ENCODE peak calls at places on chromosomes 1 and 21, in nine cellular contexts. M, A, E, Q, K, I, D, C and J are unnamed samples.

GRCh38 chr1:231460614-231461013 is 38.5 kb upstream of the EGLN1 start:
- DNase-seq in M (no peak), A (no peak), E (no peak), Q (no peak), K (no peak), I (no peak), D (peak), C (peak), J (peak)

GRCh38 chr1:247360991-247361721 is 29.5 kb upstream of the ZNF496 start:
- DNase-seq in M (no peak), A (no peak), E (no peak), Q (no peak), K (no peak), I (peak), D (no peak), C (no peak), J (peak)

GRCh38 chr21:33296156-33296555 is 28.6 kb upstream of the IFNAR1 start:
- DNase-seq in M (no peak), A (no peak), E (no peak), Q (no peak), K (no peak), I (no peak), D (no peak), C (no peak), J (no peak)

GRCh38 chr1:87833158-87833557 is 504.5 kb downstream of the LMO4 start:
- DNase-seq in M (no peak), A (no peak), E (no peak), Q (no peak), K (no peak), I (no peak), D (no peak), C (no peak), J (no peak)

GRCh38 chr1:183543619-183544204 is 46.5 kb downstream of the NCF2 start:
- DNase-seq in M (peak), A (peak), E (no peak), Q (peak), K (peak), I (no peak), D (peak), C (peak), J (no peak)

GRCh38 chr21:26842976-26843911 is 2.0 kb downstream of the ADAMTS1 start:
- DNase-seq in M (peak), A (peak), E (peak), Q (peak), K (peak), I (peak), D (no peak), C (no peak), J (peak)

GRCh38 chr1:174005032-174005431 is 17.1 kb downstream of the RC3H1 start:
- DNase-seq in M (no peak), A (no peak), E (no peak), Q (no peak), K (peak), I (no peak), D (no peak), C (peak), J (no peak)

GRCh38 chr1:22420456-22421053 is 31.1 kb upstream of the ZBTB40 start:
- DNase-seq in M (peak), A (no peak), E (peak), Q (peak), K (peak), I (peak), D (peak), C (no peak), J (peak)

GRCh38 chr21:44947930-44948331 is 8.1 kb downstream of the SLX9 start:
- DNase-seq in M (no peak), A (no peak), E (no peak), Q (no peak), K (no peak), I (peak), D (no peak), C (no peak), J (no peak)

GRCh38 chr1:219732814-219733491 is 120.0 kb upstream of the ZC3H11B start:
- DNase-seq in M (no peak), A (no peak), E (no peak), Q (no peak), K (no peak), I (no peak), D (no peak), C (no peak), J (no peak)

GRCh38 chr21:41119901-41120300 is 48.1 kb upstream of the BACE2 start:
- DNase-seq in M (no peak), A (no peak), E (no peak), Q (no peak), K (no peak), I (no peak), D (no peak), C (no peak), J (no peak)

GRCh38 chr1:27556781-27557595 is 47.0 kb downstream of the AHDC1 start:
- DNase-seq in M (peak), A (no peak), E (peak), Q (peak), K (peak), I (peak), D (peak), C (no peak), J (peak)

GRCh38 chr1:151992345-151993083 is 1.1 kb downstream of the S100A10 start:
- DNase-seq in M (peak), A (peak), E (peak), Q (peak), K (no peak), I (peak), D (peak), C (no peak), J (peak)

GRCh38 chr1:209728466-209728865 is 23.8 kb downstream of the HSD11B1 start:
- DNase-seq in M (no peak), A (no peak), E (no peak), Q (no peak), K (no peak), I (no peak), D (no peak), C (no peak), J (no peak)

GRCh38 chr1:212916395-212917133 is 33.8 kb upstream of the VASH2 start:
- DNase-seq in M (peak), A (no peak), E (no peak), Q (peak), K (no peak), I (no peak), D (no peak), C (no peak), J (peak)

GRCh38 chr1:54229281-54229891 is 29.4 kb downstream of the MRPL37 start:
- DNase-seq in M (no peak), A (no peak), E (no peak), Q (no peak), K (peak), I (no peak), D (no peak), C (no peak), J (no peak)

GRCh38 chr1:116461723-116462122 is 88.7 kb downstream of the ATP1A1 start:
- DNase-seq in M (no peak), A (no peak), E (no peak), Q (no peak), K (no peak), I (no peak), D (no peak), C (no peak), J (no peak)

GRCh38 chr21:46667735-46668380 is 32.4 kb downstream of the PRMT2 start:
- DNase-seq in M (no peak), A (no peak), E (no peak), Q (peak), K (peak), I (no peak), D (no peak), C (no peak), J (no peak)

GRCh38 chr1:59759156-59759925 is 55.4 kb upstream of the HOOK1 start:
- DNase-seq in M (peak), A (peak), E (peak), Q (peak), K (peak), I (peak), D (peak), C (peak), J (peak)

GRCh38 chr1:59763418-59763817 is 51.3 kb upstream of the HOOK1 start:
- DNase-seq in M (no peak), A (no peak), E (no peak), Q (no peak), K (no peak), I (no peak), D (no peak), C (no peak), J (no peak)

GRCh38 chr1:59765036-59765730 is 49.6 kb upstream of the HOOK1 start:
- DNase-seq in M (peak), A (no peak), E (no peak), Q (no peak), K (no peak), I (no peak), D (no peak), C (no peak), J (no peak)

GRCh38 chr1:59757185-59757747 is 57.5 kb upstream of the HOOK1 start:
- DNase-seq in M (no peak), A (no peak), E (no peak), Q (no peak), K (no peak), I (no peak), D (no peak), C (no peak), J (no peak)

DNA sequence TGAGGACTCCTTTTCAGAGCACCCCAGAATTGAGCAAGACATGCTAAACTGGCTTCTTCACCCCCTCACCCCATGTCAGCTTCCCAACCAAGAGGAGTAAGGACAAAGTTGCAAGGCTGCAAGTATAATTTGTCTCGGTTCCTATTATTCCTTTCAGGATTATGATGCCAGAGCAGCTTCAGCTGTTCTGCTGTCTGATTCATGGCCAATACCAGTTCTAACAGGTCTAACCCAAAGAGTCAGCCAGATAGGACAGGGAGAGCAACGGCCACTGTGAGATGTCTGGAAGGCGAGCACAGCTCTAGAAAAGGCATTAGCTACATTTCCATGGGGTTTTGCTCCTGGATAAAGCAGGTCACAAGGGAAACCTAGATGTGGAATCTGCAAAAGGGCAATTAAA is 53.3 kb upstream of the HOOK1 start:
- DNase-seq in M (no peak), A (no peak), E (no peak), Q (no peak), K (no peak), I (no peak), D (no peak), C (no peak), J (no peak)
- TF ChIP-seq POLR2AphosphoS5 in M (no peak), A (no peak), E (no peak), Q (no peak), K (no peak), I (no peak), D (no peak), C (no peak), J (no peak)

GRCh38 chr1:95117207-95118018 is at the start of gene TLCD4:
- DNase-seq in M (peak), A (no peak), E (peak), Q (peak), K (peak), I (peak), D (no peak), C (no peak), J (peak)
- TF ChIP-seq POLR2AphosphoS5 in M (no peak), A (no peak), E (no peak), Q (no peak), K (no peak), I (peak), D (no peak), C (no peak), J (peak)

DNA sequence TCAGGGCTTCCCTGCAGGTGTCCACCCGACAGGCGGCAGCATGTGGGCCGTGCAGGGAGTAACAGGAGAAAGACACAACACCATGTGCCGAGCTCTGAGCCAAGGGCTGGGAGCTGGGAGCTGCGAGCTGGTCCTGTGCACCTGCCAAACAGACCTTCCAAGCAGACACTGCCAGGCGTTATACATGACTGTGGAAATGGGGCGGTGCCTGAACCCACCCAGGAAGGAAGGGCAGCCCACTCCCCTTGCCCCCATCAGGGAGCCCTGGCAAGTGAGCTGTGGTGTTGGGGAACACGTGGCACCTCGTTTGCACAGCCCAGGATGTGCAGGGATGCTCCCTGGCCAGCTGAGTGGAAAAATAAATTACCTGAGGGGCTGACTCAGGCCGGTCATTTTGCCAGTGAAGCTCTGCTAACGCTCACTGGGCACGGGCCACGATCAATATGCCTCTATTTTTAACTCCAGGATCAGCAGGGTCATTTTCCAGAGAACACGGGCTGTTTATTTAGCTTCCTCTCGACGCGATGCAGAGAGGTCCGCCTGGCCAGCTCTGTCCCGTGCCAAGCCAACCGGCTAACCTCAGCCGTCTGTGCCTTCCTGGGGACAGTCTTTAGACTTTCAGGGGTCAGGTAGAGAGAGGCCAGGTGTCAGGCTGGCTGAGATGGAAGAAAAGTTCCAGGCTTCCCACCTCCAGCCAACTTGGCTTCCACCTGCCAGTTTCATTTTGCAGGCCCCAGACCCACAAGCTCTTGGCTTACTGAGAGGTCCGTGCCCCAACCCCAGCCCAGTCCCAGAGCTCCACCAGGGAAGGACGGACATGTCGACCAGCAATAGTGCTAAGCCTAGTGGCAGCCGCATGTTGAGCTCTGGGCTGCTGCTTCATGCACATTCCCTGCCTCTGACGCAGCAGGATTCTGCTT is 196.7 kb upstream of the VAMP3 start:
- DNase-seq in M (peak), A (no peak), E (peak), Q (no peak), K (no peak), I (no peak), D (no peak), C (no peak), J (no peak)
- TF ChIP-seq POLR2AphosphoS5 in M (peak), A (no peak), E (no peak), Q (no peak), K (no peak), I (no peak), D (no peak), C (no peak), J (no peak)

DNA sequence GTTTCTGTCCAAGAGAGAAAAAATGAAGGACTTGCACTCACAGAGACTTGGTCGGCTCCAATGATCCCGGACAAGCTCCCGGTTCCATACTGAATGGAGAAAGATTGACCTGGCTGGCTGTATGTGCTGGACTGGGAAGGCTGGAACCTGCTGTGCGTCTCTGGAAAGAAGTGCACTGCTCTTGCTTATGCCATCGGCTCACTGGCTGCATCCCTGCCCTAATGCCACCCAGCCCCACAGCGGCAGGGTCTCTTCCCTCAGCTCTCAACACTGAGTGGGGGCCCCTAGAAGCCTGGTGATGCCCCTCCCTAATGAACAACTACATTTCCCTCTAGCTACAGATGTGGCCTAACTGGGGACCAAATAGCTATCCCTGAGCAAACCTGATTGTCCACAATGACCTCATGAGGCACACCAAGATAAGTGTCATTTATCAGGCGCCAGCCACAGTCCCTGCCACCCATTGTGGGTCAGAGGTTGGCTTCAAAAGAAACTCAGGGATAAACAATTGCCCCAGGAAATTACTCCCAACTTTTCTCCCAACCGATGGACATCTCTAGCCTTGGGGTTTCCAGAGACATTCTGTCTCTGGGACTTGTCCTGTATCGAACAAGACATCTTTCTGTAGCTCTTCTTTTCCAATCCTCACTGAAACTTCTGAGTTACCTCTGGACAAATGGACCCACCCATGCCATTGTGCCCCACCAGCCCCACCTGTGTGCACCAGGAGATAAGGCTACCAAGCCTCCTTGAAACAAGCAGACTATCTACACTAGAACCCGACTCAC is 2.5 kb downstream of the CTSE start:
- DNase-seq in M (no peak), A (no peak), E (no peak), Q (no peak), K (no peak), I (no peak), D (no peak), C (no peak), J (no peak)
- TF ChIP-seq POLR2AphosphoS5 in M (no peak), A (no peak), E (no peak), Q (no peak), K (no peak), I (no peak), D (no peak), C (no peak), J (no peak)

DNA sequence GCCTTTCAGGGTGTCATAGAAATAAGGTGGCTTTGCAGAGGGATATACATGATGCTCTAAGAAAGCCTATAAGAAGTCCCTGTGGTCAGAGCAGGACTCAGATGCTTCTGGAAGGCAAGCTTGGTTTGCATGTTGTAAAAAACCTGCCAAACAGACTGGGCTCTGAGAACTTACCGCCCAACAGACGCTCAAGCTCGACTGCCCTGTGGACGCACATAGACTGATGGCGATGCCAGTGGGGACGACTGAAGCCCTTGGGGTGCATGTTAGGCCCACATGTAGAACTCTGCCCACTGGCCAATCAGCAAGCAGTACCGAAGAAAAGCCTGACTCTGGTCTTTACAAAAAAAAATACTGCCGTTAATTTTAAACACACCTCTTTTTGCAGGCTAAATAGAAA is 133.8 kb downstream of the NAV1 start:
- DNase-seq in M (no peak), A (no peak), E (no peak), Q (no peak), K (no peak), I (no peak), D (no peak), C (no peak), J (no peak)
- TF ChIP-seq POLR2AphosphoS5 in M (no peak), A (no peak), E (no peak), Q (no peak), K (no peak), I (no peak), D (no peak), C (no peak), J (no peak)

DNA sequence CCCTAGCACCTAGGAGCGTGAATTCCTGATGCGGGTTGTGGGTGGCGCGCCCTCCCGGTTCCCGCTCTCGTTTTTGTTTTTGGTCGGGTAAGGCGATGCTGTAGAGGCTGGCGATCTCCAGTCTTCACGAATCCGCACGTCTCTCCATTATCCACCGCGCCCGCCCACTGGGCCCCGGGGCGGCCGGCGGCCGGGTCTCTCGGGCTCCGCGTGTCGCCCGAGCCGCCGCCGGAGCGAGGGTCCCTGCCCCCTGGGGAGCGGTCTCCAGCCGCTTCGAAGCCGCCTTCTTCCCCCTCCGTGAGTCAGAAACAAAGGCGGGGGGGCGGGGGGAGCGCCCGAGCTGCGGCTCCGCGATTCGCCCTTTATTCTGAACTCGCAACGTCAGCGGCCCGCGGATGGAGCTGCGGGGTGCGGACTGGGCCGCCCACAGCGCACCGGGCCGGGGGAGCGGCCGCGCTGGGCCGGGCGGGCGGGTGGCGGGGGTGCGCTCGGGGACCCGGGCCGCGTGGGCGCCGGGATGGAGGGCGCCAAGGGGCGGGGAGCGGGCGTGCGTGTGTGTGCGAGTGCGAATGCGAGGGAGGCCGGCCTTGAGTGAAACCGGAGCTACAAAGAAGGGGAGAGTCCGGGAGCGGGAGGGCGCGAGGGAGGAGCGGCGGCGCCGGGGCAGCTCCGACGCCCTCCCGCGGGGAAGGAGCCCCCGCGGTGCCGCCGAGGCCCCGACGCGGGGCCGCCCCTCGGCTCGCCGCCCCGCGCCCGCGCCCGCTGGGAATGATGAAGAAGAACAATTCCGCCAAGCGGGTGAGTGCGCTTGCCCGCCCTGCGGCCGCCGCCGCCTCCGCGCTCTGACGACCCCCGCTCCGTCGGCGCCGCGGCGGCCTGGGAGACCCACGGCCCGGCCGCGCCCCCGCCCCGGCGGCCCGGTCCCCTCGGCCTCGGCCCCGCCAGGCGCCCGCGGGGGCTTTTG is at the start of gene PLEKHO1:
- DNase-seq in M (peak), A (no peak), E (peak), Q (peak), K (peak), I (peak), D (no peak), C (no peak), J (peak)
- TF ChIP-seq POLR2AphosphoS5 in M (peak), A (no peak), E (peak), Q (no peak), K (no peak), I (peak), D (no peak), C (no peak), J (peak)

DNA sequence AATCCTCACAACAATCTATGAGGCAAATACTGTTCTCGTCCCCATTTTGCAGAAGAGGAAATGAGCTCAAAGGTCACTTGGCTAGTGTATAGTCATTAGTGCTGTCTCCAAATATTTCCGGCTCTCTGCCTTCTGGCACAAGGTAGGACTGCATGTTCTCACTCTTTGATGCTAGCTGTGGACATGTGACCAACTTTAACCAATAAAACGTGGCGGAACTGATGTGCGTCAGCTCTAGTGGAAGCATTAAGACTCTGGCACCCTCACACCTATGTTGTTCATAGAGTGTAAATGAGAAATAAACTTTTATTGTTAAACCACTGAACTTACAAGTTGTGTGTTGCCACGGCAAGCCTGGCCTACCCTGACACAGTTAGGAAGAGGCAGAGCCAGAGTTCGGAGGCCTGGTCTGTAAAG is 5.0 kb upstream of the KIF21B start:
- DNase-seq in M (no peak), A (no peak), E (no peak), Q (no peak), K (no peak), I (no peak), D (no peak), C (no peak), J (peak)
- TF ChIP-seq POLR2AphosphoS5 in M (peak), A (no peak), E (no peak), Q (no peak), K (no peak), I (no peak), D (no peak), C (no peak), J (no peak)